ENCODE peak calls at places on chromosomes 3 and 15, in ten cellular contexts. A is ovary; K is tibial nerve; U is small intestine; E is naive thymus-derived CD4-positive, alpha-beta T cell; O is psoas muscle; X is adrenal gland; W is sigmoid colon; I is heart right ventricle; G is cardiac muscle cell. S is an unnamed sample.

GRCh38 chr3:78690806-78691205 is 1077.0 kb downstream of the ROBO1 start:
- DNase-seq in E (no peak), G (no peak), A (no peak), X (no peak), U (no peak), K (no peak), O (no peak), W (no peak), I (no peak), S (no peak)

GRCh38 chr3:49244589-49245205 is 32.3 kb downstream of the C3orf62 start:
- DNase-seq in O (no peak), G (no peak), W (peak), K (no peak), I (no peak), A (no peak), X (no peak), U (no peak), E (no peak), S (no peak)

GRCh38 chr3:114411811-114412803 is 118.3 kb downstream of the TIGIT start:
- DNase-seq in A (peak), X (peak), W (no peak), G (no peak), O (no peak), E (no peak), K (no peak), U (no peak), I (no peak), S (no peak)

GRCh38 chr3:197308591-197308990 is 10.2 kb upstream of the DLG1 start:
- DNase-seq in A (no peak), O (no peak), I (no peak), K (no peak), W (no peak), X (no peak), G (no peak), U (no peak), E (no peak), S (no peak)

GRCh38 chr3:110650752-110651151 is 420.9 kb upstream of the NECTIN3 start:
- DNase-seq in A (no peak), G (no peak), X (no peak), I (no peak), E (no peak), K (no peak), O (no peak), W (no peak), U (no peak), S (no peak)

GRCh38 chr15:38886315-38887163 is 321.9 kb upstream of the RASGRP1 start:
- DNase-seq in X (no peak), K (no peak), U (no peak), O (no peak), E (no peak), G (no peak), I (no peak), W (no peak), A (no peak), S (no peak)

GRCh38 chr3:167051421-167051820 is 328.7 kb downstream of the ZBBX start:
- DNase-seq in A (no peak), K (no peak), E (no peak), X (no peak), O (no peak), G (no peak), I (no peak), U (no peak), W (no peak), S (no peak)

GRCh38 chr3:59406943-59407342 is 357.1 kb upstream of the CFAP20DC start:
- DNase-seq in O (no peak), I (no peak), A (no peak), G (no peak), K (no peak), X (no peak), E (no peak), W (no peak), U (no peak), S (no peak)

GRCh38 chr15:40072216-40072990 is 33.4 kb upstream of the SRP14 start:
- DNase-seq in E (no peak), A (no peak), X (no peak), K (no peak), G (no peak), I (peak), W (no peak), O (peak), U (no peak), S (no peak)

GRCh38 chr3:123758081-123758564 is 126.0 kb downstream of the MYLK start:
- DNase-seq in K (no peak), O (no peak), U (no peak), W (no peak), A (no peak), E (no peak), I (no peak), X (no peak), G (no peak), S (no peak)

GRCh38 chr3:123757281-123757940 is 126.7 kb downstream of the MYLK start:
- DNase-seq in A (no peak), U (no peak), G (no peak), W (peak), K (peak), E (no peak), X (peak), O (peak), I (peak), S (no peak)

GRCh38 chr3:123759311-123759710 is 124.8 kb downstream of the MYLK start:
- DNase-seq in G (no peak), E (no peak), O (no peak), U (no peak), K (no peak), X (no peak), A (no peak), W (no peak), I (no peak), S (no peak)

GRCh38 chr3:123762805-123763204 is 121.3 kb downstream of the MYLK start:
- DNase-seq in U (no peak), W (no peak), K (no peak), E (no peak), O (no peak), G (no peak), X (no peak), I (no peak), A (no peak), S (no peak)

DNA sequence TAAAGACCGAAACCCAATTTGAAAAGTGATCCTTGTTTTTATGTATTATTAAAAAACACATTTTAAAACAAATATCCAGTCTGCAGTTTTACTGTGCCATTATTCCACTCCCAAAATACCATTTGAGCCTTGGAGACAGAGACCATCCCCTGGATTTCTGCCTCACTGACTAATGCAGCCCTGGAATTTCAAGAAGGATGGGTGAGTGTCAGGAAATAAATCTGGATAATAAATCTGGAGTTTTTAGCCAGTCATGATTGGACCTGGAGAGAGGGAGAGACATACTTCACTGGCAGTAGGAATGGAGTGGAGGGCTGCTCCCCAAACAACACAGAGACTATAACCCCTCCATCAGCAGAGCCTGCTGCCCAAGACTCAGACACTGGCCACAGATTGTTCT is 123.3 kb downstream of the MYLK start:
- DNase-seq in I (no peak), A (no peak), X (no peak), G (no peak), K (no peak), E (no peak), W (no peak), O (no peak), U (no peak), S (no peak)
- H3K27ac ChIP-seq in I (no peak), A (no peak), X (no peak), G (no peak), K (no peak), E (no peak), W (no peak), O (no peak), U (no peak), S (no peak)

DNA sequence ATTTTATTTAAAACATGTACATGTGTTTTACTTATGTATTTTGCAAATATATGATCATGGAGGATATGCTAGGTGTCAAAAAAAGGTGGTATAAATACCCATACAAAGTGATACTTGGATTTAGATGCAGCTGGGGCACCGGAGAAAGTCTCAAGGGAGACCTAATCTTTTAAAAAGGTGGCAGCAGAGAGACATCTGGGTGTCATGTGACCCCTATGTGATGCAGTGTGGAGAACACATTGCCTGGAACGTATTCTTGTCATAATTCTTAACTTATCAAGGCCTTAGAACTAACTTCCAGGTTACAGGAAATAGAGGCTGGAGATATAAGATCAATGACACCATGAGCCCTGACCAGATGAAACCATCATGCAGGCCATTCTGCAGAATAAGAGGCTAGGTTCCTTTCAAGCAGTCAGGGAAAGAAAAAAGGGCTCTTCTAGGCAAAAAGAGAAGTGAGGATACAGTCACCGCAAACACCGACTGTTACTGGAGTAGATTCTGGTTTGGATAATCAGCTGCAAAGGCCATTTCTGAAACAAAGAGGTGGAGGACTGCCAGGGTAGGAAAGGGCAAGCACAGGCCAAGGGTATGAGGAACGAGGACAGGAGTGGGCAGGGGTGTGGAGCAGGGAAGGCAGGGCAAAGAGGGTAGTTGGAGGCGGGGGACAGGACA is 100.6 kb downstream of the OXNAD1 start:
- DNase-seq in O (no peak), G (no peak), E (no peak), U (no peak), I (no peak), X (no peak), K (no peak), W (no peak), A (no peak), S (no peak)
- H3K27ac ChIP-seq in O (no peak), G (no peak), E (no peak), U (no peak), I (peak), X (no peak), K (peak), W (no peak), A (no peak), S (no peak)

GRCh38 chr3:51397389-51397788 is 6.3 kb downstream of the RBM15B start:
- DNase-seq in E (no peak), X (no peak), K (no peak), I (no peak), U (no peak), W (no peak), O (no peak), A (no peak), G (no peak), S (no peak)

GRCh38 chr3:51395493-51396213 is 4.6 kb downstream of the RBM15B start:
- DNase-seq in U (no peak), A (no peak), K (no peak), X (no peak), W (no peak), I (no peak), E (no peak), G (no peak), O (no peak), S (no peak)

GRCh38 chr3:51398595-51399310 is 7.7 kb downstream of the RBM15B start:
- DNase-seq in U (no peak), E (no peak), K (no peak), O (no peak), A (no peak), X (no peak), G (no peak), I (no peak), W (no peak), S (no peak)

GRCh38 chr3:51394541-51394940 is 3.5 kb downstream of the RBM15B start:
- DNase-seq in O (no peak), W (no peak), X (no peak), I (no peak), U (no peak), E (no peak), A (no peak), G (no peak), K (no peak), S (no peak)

DNA sequence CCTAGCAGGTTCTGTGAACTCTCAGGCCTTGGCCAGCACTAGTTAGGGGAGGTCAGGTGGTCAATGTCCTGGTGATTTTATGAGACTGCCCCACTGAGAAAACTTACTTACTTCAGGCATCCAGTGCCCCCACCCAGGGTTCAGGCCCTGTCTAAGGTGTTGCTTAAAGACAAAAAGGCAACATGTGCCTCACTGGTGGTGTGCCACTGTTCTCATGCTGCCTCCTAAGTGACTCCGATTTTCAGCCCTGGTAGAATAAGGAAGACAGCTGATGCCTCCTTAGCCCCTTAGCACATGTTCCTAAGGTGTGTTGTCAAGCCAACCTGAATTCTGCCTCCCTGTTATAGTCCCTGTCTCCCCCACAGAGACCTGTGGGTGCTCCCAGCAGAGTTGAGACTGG is 5.3 kb downstream of the RBM15B start:
- DNase-seq in K (no peak), X (no peak), W (no peak), U (no peak), G (no peak), E (no peak), A (no peak), O (no peak), I (no peak), S (no peak)
- H3K27ac ChIP-seq in K (no peak), X (peak), W (no peak), U (no peak), G (peak), E (no peak), A (no peak), O (peak), I (no peak), S (no peak)

GRCh38 chr3:13108861-13109260 is 35.6 kb upstream of the IQSEC1 start:
- DNase-seq in A (no peak), W (peak), K (no peak), O (no peak), G (no peak), I (no peak), X (no peak), U (no peak), E (no peak), S (no peak)
- H3K27ac ChIP-seq in A (no peak), W (no peak), K (no peak), O (no peak), G (no peak), I (no peak), X (no peak), U (no peak), E (no peak), S (no peak)

DNA sequence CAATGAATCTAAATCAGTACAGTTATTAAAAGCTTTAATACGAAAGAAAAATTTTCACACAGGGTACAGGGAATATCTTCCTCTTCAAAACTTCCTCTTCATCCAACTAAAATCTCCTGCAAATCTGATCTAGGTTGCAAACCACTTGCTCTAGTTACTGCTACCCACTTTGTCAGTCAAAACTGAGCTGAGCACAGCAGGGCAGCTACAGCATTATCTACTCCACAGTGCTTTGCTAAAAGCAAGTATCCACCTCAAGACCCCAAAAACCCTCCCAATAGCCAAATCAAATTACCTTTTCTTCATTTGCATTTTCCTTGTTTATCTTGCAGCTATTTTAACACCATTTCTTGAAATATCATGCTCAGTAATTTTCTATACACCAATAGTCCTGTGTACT is 14.7 kb downstream of the ZNF280D start:
- DNase-seq in E (no peak), G (no peak), I (no peak), K (no peak), O (no peak), A (no peak), X (no peak), W (no peak), U (no peak), S (no peak)
- H3K27ac ChIP-seq in E (no peak), G (no peak), I (no peak), K (no peak), O (no peak), A (no peak), X (no peak), W (no peak), U (no peak), S (no peak)

GRCh38 chr3:71146673-71147072 is 436.9 kb downstream of the FOXP1 start:
- DNase-seq in X (no peak), G (no peak), I (no peak), W (no peak), A (no peak), K (no peak), E (no peak), U (no peak), O (no peak), S (no peak)

GRCh38 chr3:71150293-71150954 is 433.1 kb downstream of the FOXP1 start:
- DNase-seq in K (no peak), W (no peak), O (no peak), E (no peak), U (no peak), G (no peak), I (no peak), A (no peak), X (no peak), S (no peak)

GRCh38 chr3:71152039-71152891 is 431.3 kb downstream of the FOXP1 start:
- DNase-seq in A (no peak), X (no peak), O (no peak), G (no peak), K (no peak), U (no peak), I (no peak), E (no peak), W (no peak), S (no peak)

GRCh38 chr3:71145954-71146353 is 437.6 kb downstream of the FOXP1 start:
- DNase-seq in G (no peak), U (no peak), K (no peak), W (no peak), X (no peak), I (no peak), E (no peak), O (no peak), A (no peak), S (no peak)

DNA sequence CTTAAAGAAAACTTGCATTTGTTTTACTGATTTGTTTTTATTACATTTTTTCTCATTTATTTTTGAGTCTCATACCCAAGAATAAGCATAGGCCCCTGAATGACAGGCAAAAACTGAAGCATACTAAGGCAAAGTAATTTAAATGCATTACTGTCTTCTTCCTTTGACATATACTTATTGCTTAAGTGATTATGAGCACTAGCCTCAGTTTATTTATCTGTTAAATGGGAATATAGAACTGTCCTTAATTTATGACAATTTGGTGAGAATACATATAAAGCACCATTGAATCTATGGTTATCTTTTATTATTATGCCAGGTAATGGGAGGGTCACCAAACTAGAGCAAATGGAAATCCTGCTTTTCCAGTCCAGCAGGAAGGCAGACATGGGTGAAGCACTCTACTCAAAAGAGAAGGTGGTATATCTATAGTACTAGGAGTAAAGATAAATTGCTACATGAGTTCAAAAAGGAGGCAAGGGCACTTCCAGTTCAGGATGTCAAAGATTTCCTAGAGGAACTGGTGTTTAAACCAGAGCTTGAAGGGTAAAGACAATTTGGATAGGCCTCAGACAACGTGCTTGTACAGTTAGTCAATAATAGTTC is 435.0 kb downstream of the FOXP1 start:
- DNase-seq in I (no peak), A (no peak), G (no peak), U (no peak), W (no peak), X (no peak), K (no peak), E (no peak), O (no peak), S (no peak)
- H3K27ac ChIP-seq in I (no peak), A (no peak), G (peak), U (no peak), W (no peak), X (no peak), K (no peak), E (no peak), O (no peak), S (no peak)

DNA sequence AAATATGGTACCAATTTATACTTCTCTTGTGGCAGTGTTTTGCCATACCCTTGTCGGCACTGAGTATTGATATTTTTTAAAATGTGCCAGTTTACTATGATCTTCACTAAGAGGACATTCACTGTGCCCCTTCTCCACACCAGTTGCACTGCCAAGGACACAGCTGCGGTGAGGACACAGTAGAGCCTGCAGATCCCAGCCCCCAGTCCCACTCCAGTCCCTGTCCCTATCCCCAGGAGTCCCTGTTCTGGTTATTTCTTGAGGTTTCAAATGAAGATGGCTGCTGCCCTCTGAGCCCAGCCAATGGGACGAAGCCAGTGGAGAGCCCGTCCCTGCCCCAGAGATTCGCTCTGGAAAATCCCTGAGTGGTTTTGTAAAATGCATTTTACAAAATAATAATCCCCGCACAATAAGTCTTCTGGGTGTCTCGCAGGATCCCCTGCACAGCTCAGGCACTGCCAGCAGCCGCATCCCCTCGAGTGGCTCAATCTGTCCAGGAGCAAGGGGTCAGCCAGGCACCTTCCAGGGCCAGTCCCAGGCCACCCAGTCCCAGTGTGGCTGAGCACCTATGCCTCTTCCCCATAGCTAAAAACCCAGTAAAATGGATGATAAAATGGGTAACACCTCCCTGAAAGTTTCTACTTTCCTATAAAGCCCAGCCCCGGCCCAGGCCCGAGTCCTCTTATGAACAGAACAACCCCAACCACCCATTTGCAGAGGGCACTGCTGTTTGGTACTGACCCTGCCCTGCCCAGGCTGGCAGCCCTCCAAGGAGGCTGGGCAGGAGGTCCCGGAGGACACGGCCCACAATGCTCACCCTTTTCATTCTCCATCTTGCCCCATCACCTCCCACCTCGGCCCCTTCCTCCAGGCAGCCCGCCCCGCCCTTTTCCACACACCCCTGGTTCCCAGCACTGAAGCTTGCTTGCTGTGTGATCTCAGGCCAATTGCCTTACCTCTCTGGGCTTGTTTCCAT is 91.1 kb downstream of the VGLL4 start:
- DNase-seq in O (peak), A (no peak), X (no peak), E (no peak), I (no peak), K (peak), U (no peak), G (no peak), W (peak), S (no peak)
- H3K27ac ChIP-seq in O (peak), A (no peak), X (peak), E (no peak), I (no peak), K (peak), U (no peak), G (peak), W (no peak), S (no peak)

GRCh38 chr15:75170711-75171341 is 30.9 kb upstream of the C15orf39 start:
- DNase-seq in O (no peak), A (no peak), G (peak), X (no peak), U (no peak), W (no peak), K (no peak), E (no peak), I (peak), S (no peak)
- H3K27ac ChIP-seq in O (no peak), A (no peak), G (peak), X (no peak), U (no peak), W (no peak), K (no peak), E (no peak), I (no peak), S (no peak)

S was measured in CD8-positive, alpha-beta memory T cell.